ENCODE peak calls at places on chromosomes 11 and 22, in eight cellular contexts. R, V, D, N, H, B, O and K are unnamed samples.

GRCh38 chr11:102368472-102368871 is 21.5 kb downstream of the BIRC2 start:
- DNase-seq in R (no peak), V (no peak), D (no peak), N (no peak), H (no peak), B (no peak), O (no peak), K (no peak)

GRCh38 chr11:134574425-134574824 is 162.4 kb upstream of the B3GAT1 start:
- DNase-seq in R (no peak), V (no peak), D (no peak), N (no peak), H (no peak), B (no peak), O (no peak), K (no peak)

GRCh38 chr11:12968101-12968500 is 41.0 kb upstream of the RASSF10 start:
- DNase-seq in R (no peak), V (no peak), D (no peak), N (no peak), H (no peak), B (no peak), O (peak), K (no peak)

GRCh38 chr11:77172666-77172982 is 44.6 kb downstream of the MYO7A start:
- DNase-seq in R (no peak), V (peak), D (no peak), N (no peak), H (no peak), B (no peak), O (no peak), K (no peak)

GRCh38 chr11:116641561-116642045 is 131.2 kb downstream of the BUD13 start:
- DNase-seq in R (no peak), V (peak), D (peak), N (no peak), H (no peak), B (peak), O (peak), K (no peak)

GRCh38 chr22:48738204-48738980 is 1089.3 kb downstream of the BRD1 start:
- DNase-seq in R (no peak), V (no peak), D (no peak), N (no peak), H (no peak), B (no peak), O (no peak), K (no peak)

GRCh38 chr11:12113294-12113693 is 2.9 kb downstream of the MICAL2 start:
- DNase-seq in R (no peak), V (no peak), D (no peak), N (no peak), H (no peak), B (no peak), O (no peak), K (no peak)

GRCh38 chr11:9527481-9528140 is 45.9 kb upstream of the WEE1 start:
- DNase-seq in R (no peak), V (no peak), D (no peak), N (no peak), H (no peak), B (no peak), O (peak), K (no peak)

GRCh38 chr11:62256281-62256680 is 13.7 kb upstream of the SCGB2A2 start:
- DNase-seq in R (no peak), V (no peak), D (no peak), N (no peak), H (no peak), B (no peak), O (peak), K (no peak)

GRCh38 chr22:39313258-39314001 is 6.0 kb downstream of the RPL3 start:
- DNase-seq in R (no peak), V (no peak), D (no peak), N (no peak), H (no peak), B (no peak), O (no peak), K (no peak)

GRCh38 chr11:123838659-123839058 is 32.5 kb upstream of the OR6M1 start:
- DNase-seq in R (no peak), V (no peak), D (no peak), N (no peak), H (no peak), B (no peak), O (peak), K (no peak)

GRCh38 chr11:86174101-86175046 is 70.2 kb upstream of the EED start:
- DNase-seq in R (no peak), V (no peak), D (no peak), N (no peak), H (no peak), B (no peak), O (peak), K (no peak)

GRCh38 chr11:61999141-61999975 is 31.9 kb upstream of the FTH1 start:
- DNase-seq in R (no peak), V (peak), D (no peak), N (no peak), H (no peak), B (no peak), O (peak), K (no peak)

GRCh38 chr22:30605449-30606110 is 1.4 kb upstream of the TCN2 start:
- DNase-seq in R (no peak), V (no peak), D (no peak), N (no peak), H (no peak), B (peak), O (peak), K (no peak)

GRCh38 chr11:35971841-35972422 is 28.1 kb downstream of the LDLRAD3 start:
- DNase-seq in R (no peak), V (no peak), D (no peak), N (no peak), H (no peak), B (no peak), O (no peak), K (no peak)

GRCh38 chr11:109853156-109853776 is 239.9 kb upstream of the ZC3H12C start:
- DNase-seq in R (no peak), V (no peak), D (peak), N (no peak), H (no peak), B (peak), O (peak), K (no peak)

GRCh38 chr11:34213366-34213765 is 107.9 kb downstream of the NAT10 start:
- DNase-seq in R (no peak), V (no peak), D (no peak), N (no peak), H (no peak), B (no peak), O (no peak), K (no peak)

GRCh38 chr11:127625402-127625801 is 624.8 kb upstream of the KIRREL3 start:
- DNase-seq in R (no peak), V (no peak), D (no peak), N (no peak), H (no peak), B (no peak), O (no peak), K (no peak)

GRCh38 chr22:44451016-44451415 is 47.0 kb downstream of the RTL6 start:
- DNase-seq in R (no peak), V (no peak), D (no peak), N (no peak), H (no peak), B (no peak), O (no peak), K (no peak)